ENCODE peak calls at places on chromosomes 5 and 9, in seven cellular contexts. One of them, this sample, is unnamed.

GRCh38 chr5:136631176-136631575 is 265.8 kb upstream of the TRPC7 start:
- DNase-seq in GM12865: no peak
- DNase-seq in adipocyte: no peak
- DNase-seq in cardiac fibroblast: no peak
- DNase-seq in bronchial epithelial cell: peak; percentile 54
- DNase-seq in nucleus accumbens: no peak
- DNase-seq in B cell: no peak
- DNase-seq in this sample: no peak

GRCh38 chr5:133757396-133757795 is 145.1 kb upstream of the FSTL4 start:
- DNase-seq in B cell: no peak
- DNase-seq in bronchial epithelial cell: peak; percentile 7
- DNase-seq in adipocyte: no peak
- DNase-seq in GM12865: no peak
- DNase-seq in nucleus accumbens: no peak
- DNase-seq in cardiac fibroblast: no peak
- DNase-seq in this sample: no peak

GRCh38 chr9:134647359-134648115 is 5.9 kb downstream of the COL5A1 start:
- DNase-seq in bronchial epithelial cell: no peak
- DNase-seq in cardiac fibroblast: no peak
- DNase-seq in B cell: no peak
- DNase-seq in GM12865: no peak
- DNase-seq in adipocyte: no peak
- DNase-seq in nucleus accumbens: no peak
- DNase-seq in this sample: no peak

GRCh38 chr5:44783916-44784315 is 24.8 kb upstream of the MRPS30 start:
- DNase-seq in B cell: no peak
- DNase-seq in adipocyte: no peak
- DNase-seq in bronchial epithelial cell: no peak
- DNase-seq in nucleus accumbens: no peak
- DNase-seq in cardiac fibroblast: no peak
- DNase-seq in GM12865: no peak
- DNase-seq in this sample: no peak

GRCh38 chr5:137995747-137996123 is 37.1 kb downstream of the FAM13B start:
- DNase-seq in cardiac fibroblast: peak; percentile 5
- DNase-seq in adipocyte: no peak
- DNase-seq in bronchial epithelial cell: no peak
- DNase-seq in GM12865: no peak
- DNase-seq in nucleus accumbens: no peak
- DNase-seq in B cell: no peak
- DNase-seq in this sample: no peak

GRCh38 chr5:14187660-14188059 is 44.5 kb downstream of the TRIO start:
- DNase-seq in bronchial epithelial cell: peak; percentile 39
- DNase-seq in B cell: no peak
- DNase-seq in adipocyte: no peak
- DNase-seq in GM12865: no peak
- DNase-seq in cardiac fibroblast: peak; percentile 53
- DNase-seq in nucleus accumbens: no peak
- DNase-seq in this sample: no peak

GRCh38 chr9:120974921-120975320 is 48.3 kb upstream of the TRAF1 start:
- DNase-seq in nucleus accumbens: no peak
- DNase-seq in B cell: no peak
- DNase-seq in adipocyte: no peak
- DNase-seq in bronchial epithelial cell: no peak
- DNase-seq in cardiac fibroblast: no peak
- DNase-seq in GM12865: no peak
- DNase-seq in this sample: no peak

GRCh38 chr9:88041447-88041846 is 67.1 kb upstream of the CDK20 start:
- DNase-seq in bronchial epithelial cell: no peak
- DNase-seq in B cell: no peak
- DNase-seq in GM12865: no peak
- DNase-seq in nucleus accumbens: no peak
- DNase-seq in adipocyte: peak; percentile 62
- DNase-seq in cardiac fibroblast: peak; percentile 36
- DNase-seq in this sample: no peak

GRCh38 chr5:42590566-42590965 is 166.1 kb upstream of the CCDC152 start:
- DNase-seq in bronchial epithelial cell: no peak
- DNase-seq in cardiac fibroblast: no peak
- DNase-seq in GM12865: no peak
- DNase-seq in adipocyte: no peak
- DNase-seq in B cell: no peak
- DNase-seq in nucleus accumbens: no peak
- DNase-seq in this sample: no peak

GRCh38 chr5:14830210-14831005 is 41.2 kb downstream of the ANKH start:
- DNase-seq in B cell: no peak
- DNase-seq in GM12865: no peak
- DNase-seq in cardiac fibroblast: peak; percentile 31
- DNase-seq in adipocyte: no peak
- DNase-seq in nucleus accumbens: no peak
- DNase-seq in bronchial epithelial cell: no peak
- DNase-seq in this sample: no peak

GRCh38 chr5:86878250-86878649 is 260.5 kb downstream of the COX7C start:
- DNase-seq in adipocyte: peak; percentile 20
- DNase-seq in bronchial epithelial cell: no peak
- DNase-seq in cardiac fibroblast: no peak
- DNase-seq in GM12865: no peak
- DNase-seq in nucleus accumbens: no peak
- DNase-seq in B cell: no peak
- DNase-seq in this sample: no peak

GRCh38 chr9:127123239-127123935 is 952 bp upstream of the ANGPTL2 start:
- DNase-seq in bronchial epithelial cell: no peak
- DNase-seq in GM12865: no peak
- DNase-seq in cardiac fibroblast: no peak
- DNase-seq in adipocyte: no peak
- DNase-seq in nucleus accumbens: no peak
- DNase-seq in B cell: no peak
- DNase-seq in this sample: no peak

GRCh38 chr9:88173378-88173999 is 35.2 kb upstream of the SPATA31C2 start:
- DNase-seq in adipocyte: peak; percentile 61
- DNase-seq in cardiac fibroblast: peak; percentile 84
- DNase-seq in B cell: no peak
- DNase-seq in bronchial epithelial cell: peak; percentile 79
- DNase-seq in nucleus accumbens: no peak
- DNase-seq in GM12865: peak; percentile 53
- DNase-seq in this sample: no peak

GRCh38 chr9:135135171-135135926 is 47.9 kb downstream of the OLFM1 start:
- DNase-seq in adipocyte: no peak
- DNase-seq in B cell: no peak
- DNase-seq in nucleus accumbens: no peak
- DNase-seq in bronchial epithelial cell: no peak
- DNase-seq in GM12865: no peak
- DNase-seq in cardiac fibroblast: no peak
- DNase-seq in this sample: no peak

GRCh38 chr5:128213340-128213739 is 129.8 kb downstream of the SLC12A2 start:
- DNase-seq in nucleus accumbens: peak; percentile 20
- DNase-seq in bronchial epithelial cell: peak; percentile 65
- DNase-seq in B cell: no peak
- DNase-seq in cardiac fibroblast: peak; percentile 87
- DNase-seq in GM12865: peak; percentile 78
- DNase-seq in adipocyte: peak; percentile 88
- DNase-seq in this sample: peak; percentile 10

This sample was measured in NCI-H2227 treated with DMSO at 0.1 percent for 48 hours.